ENCODE peak calls at places on chromosome 6, in four cellular contexts. N is RWPE1, M is NB4, E is ovary. Z is an unnamed sample.

GRCh38 chr6:110217255-110217654 is 37.0 kb downstream of the CDC40 start:
- DNase-seq in N (peak; percentile 1), M (no peak), E (no peak), Z (no peak)

GRCh38 chr6:5278571-5279120 is 17.3 kb downstream of the FARS2 start:
- DNase-seq in N (no peak), M (no peak), E (no peak), Z (no peak)

GRCh38 chr6:15110721-15111354 is 135.0 kb upstream of the JARID2 start:
- DNase-seq in N (no peak), M (no peak), E (no peak), Z (no peak)

GRCh38 chr6:125930810-125931418 is 25.7 kb upstream of the HINT3 start:
- DNase-seq in N (no peak), M (no peak), E (no peak), Z (no peak)

GRCh38 chr6:39698789-39699188 is 26.4 kb downstream of the KIF6 start:
- DNase-seq in N (no peak), M (no peak), E (no peak), Z (no peak)

GRCh38 chr6:155200012-155200411 is 63.8 kb upstream of the CLDN20 start:
- DNase-seq in N (no peak), M (no peak), E (no peak), Z (no peak)

GRCh38 chr6:56087421-56087820 is 160.0 kb downstream of the COL21A1 start:
- DNase-seq in N (no peak), M (no peak), E (no peak), Z (no peak)

GRCh38 chr6:85063611-85064010 is 299.2 kb upstream of the TBX18 start:
- DNase-seq in N (no peak), M (no peak), E (no peak), Z (no peak)

GRCh38 chr6:161407581-161407980 is 133.7 kb upstream of the AGPAT4 start:
- DNase-seq in N (no peak), M (no peak), E (no peak), Z (no peak)

GRCh38 chr6:27478141-27478705 is 5.3 kb upstream of the ZNF184 start:
- DNase-seq in N (no peak), M (peak; percentile 71), E (no peak), Z (no peak)

GRCh38 chr6:169824848-169825557 is 73.6 kb downstream of the ERMARD start:
- DNase-seq in N (no peak), M (no peak), E (no peak), Z (peak; percentile 71)

GRCh38 chr6:131532476-131533108 is 40.4 kb upstream of the ARG1 start:
- DNase-seq in N (no peak), M (no peak), E (no peak), Z (no peak)

GRCh38 chr6:22236626-22237414 is 60.0 kb downstream of the PRL start:
- DNase-seq in N (peak; percentile 80), M (no peak), E (no peak), Z (no peak)

GRCh38 chr6:26103141-26103769 is 16.0 kb downstream of the HFE start:
- DNase-seq in N (peak; percentile 38), M (no peak), E (no peak), Z (no peak)

GRCh38 chr6:87628424-87628823 is 38.5 kb downstream of the ORC3 start:
- DNase-seq in N (no peak), M (no peak), E (no peak), Z (no peak)

GRCh38 chr6:27414996-27415395 is 26.4 kb downstream of the ZNF391 start:
- DNase-seq in N (no peak), M (no peak), E (no peak), Z (no peak)

GRCh38 chr6:2865270-2866182 is 23.9 kb upstream of the SERPINB1 start:
- DNase-seq in N (no peak), M (no peak), E (no peak), Z (no peak)

GRCh38 chr6:44020148-44020547 is 107.1 kb downstream of the MRPL14 start:
- DNase-seq in N (no peak), M (no peak), E (peak; percentile 40), Z (no peak)

GRCh38 chr6:55082021-55082420 is 92.3 kb upstream of the HCRTR2 start:
- DNase-seq in N (no peak), M (no peak), E (no peak), Z (no peak)

GRCh38 chr6:86938814-86939213 is 1.5 kb downstream of the HTR1E start:
- DNase-seq in N (no peak), M (no peak), E (no peak), Z (no peak)

GRCh38 chr6:76852776-76853175 is 610.5 kb downstream of the HTR1B start:
- DNase-seq in N (peak; percentile 14), M (no peak), E (no peak), Z (no peak)

GRCh38 chr6:138719744-138720143 is 53.8 kb upstream of the CCDC28A start:
- DNase-seq in N (no peak), M (peak; percentile 28), E (no peak), Z (no peak)

GRCh38 chr6:907928-908327 is 215.0 kb upstream of the EXOC2 start:
- DNase-seq in N (no peak), M (no peak), E (no peak), Z (no peak)

GRCh38 chr6:127690092-127690491 is 113.1 kb downstream of the C6orf58 start:
- DNase-seq in N (peak; percentile 18), M (peak; percentile 14), E (no peak), Z (no peak)
- TF ChIP-seq CTCF in N (peak; percentile 68), M (peak; percentile 43), E (peak; percentile 32), Z (peak; percentile 60)

GRCh38 chr6:41097467-41098090 is 24.8 kb downstream of the NFYA start:
- DNase-seq in N (no peak), M (no peak), E (no peak), Z (no peak)
- TF ChIP-seq CTCF in N (no peak), M (no peak), E (no peak), Z (peak; percentile 29)

GRCh38 chr6:117280922-117281321 is 15.6 kb downstream of the VGLL2 start:
- DNase-seq in N (no peak), M (peak; percentile 18), E (no peak), Z (no peak)
- TF ChIP-seq CTCF in N (peak; percentile 17), M (no peak), E (no peak), Z (peak; percentile 14)

GRCh38 chr6:36427781-36428345 is 14.8 kb downstream of the PXT1 start:
- DNase-seq in N (no peak), M (peak; percentile 53), E (no peak), Z (no peak)

GRCh38 chr6:36430351-36430750 is 12.3 kb downstream of the PXT1 start:
- DNase-seq in N (no peak), M (no peak), E (no peak), Z (no peak)

GRCh38 chr6:36426622-36427021 is 16.0 kb downstream of the PXT1 start:
- DNase-seq in N (no peak), M (no peak), E (no peak), Z (no peak)

GRCh38 chr6:36431197-36431596 is 11.5 kb downstream of the PXT1 start:
- DNase-seq in N (no peak), M (no peak), E (no peak), Z (no peak)

GRCh38 chr6:36428911-36429310 is 13.7 kb downstream of the PXT1 start:
- DNase-seq in N (no peak), M (no peak), E (no peak), Z (no peak)
- TF ChIP-seq CTCF in N (no peak), M (peak; percentile 12), E (no peak), Z (no peak)

DNA sequence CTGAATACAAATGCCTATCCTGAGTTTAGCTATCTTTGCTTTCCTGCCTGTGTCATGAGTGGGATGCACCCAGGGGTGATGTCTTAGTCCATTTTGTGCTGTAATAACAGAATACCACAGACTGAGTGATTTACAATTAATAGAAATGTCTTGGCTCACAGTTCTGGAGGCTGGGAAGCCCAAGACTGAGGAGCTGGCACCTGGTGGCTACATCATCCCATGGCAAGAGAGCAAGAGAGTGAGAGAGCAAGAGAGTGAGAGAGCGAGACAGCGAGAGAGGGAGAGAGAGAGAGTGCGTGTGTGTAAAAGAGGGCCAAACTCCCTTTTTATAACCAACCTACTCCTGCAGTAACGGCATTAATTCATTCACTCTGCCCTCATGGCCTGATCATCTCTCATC is 76.8 kb downstream of the PRDM1 start:
- DNase-seq in N (no peak), M (peak; percentile 34), E (no peak), Z (no peak)
- TF ChIP-seq CTCF in N (no peak), M (no peak), E (no peak), Z (no peak)

GRCh38 chr6:135106611-135107010 is 52.0 kb upstream of the HBS1L start:
- DNase-seq in N (no peak), M (no peak), E (no peak), Z (no peak)

GRCh38 chr6:135105710-135106109 is 51.1 kb upstream of the HBS1L start:
- DNase-seq in N (no peak), M (no peak), E (no peak), Z (no peak)

GRCh38 chr6:135102191-135102590 is 47.6 kb upstream of the HBS1L start:
- DNase-seq in N (no peak), M (no peak), E (no peak), Z (no peak)

GRCh38 chr6:135105299-135105698 is 50.7 kb upstream of the HBS1L start:
- DNase-seq in N (no peak), M (no peak), E (no peak), Z (no peak)

DNA sequence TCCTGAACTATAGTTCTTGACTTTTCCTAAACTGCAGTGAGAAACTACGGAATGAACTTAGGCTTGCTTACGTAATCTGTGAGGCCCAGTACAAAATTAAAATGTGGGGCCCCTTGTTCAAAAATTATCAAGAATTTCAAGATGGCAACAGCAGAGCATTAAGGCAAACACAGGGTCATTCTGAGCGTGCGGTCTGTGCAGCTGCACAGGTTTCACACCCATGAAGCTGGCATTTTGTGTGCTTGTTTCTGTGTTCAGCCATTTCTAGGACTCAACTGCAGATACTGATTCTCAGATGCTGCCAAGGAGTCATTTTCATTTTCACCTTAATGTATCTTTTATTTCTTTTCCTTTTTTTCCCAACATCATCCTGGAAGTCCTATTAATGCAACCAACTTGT is 49.6 kb upstream of the HBS1L start:
- DNase-seq in N (no peak), M (no peak), E (no peak), Z (no peak)
- TF ChIP-seq CTCF in N (no peak), M (no peak), E (no peak), Z (no peak)

DNA sequence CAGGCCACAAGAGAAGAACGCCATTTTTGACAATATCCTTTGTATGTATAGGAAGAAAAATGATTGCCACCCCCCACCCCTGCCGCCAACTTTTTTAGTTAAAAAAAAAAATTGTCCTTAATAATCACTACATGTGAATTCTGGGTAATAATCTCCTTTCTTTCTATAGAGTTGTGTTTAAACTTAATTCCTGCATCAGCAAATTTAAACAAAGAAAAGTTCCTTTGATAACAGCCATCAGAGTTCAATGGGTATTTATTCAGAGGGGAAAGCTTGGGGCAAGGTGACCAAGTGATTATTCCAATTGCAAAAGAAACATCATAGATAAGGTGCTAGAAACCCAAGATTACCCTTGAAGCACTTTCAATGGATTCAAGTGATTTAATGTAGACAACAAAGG is 47.0 kb downstream of the GCLC start:
- DNase-seq in N (no peak), M (no peak), E (no peak), Z (no peak)
- TF ChIP-seq CTCF in N (no peak), M (no peak), E (no peak), Z (no peak)

GRCh38 chr6:167276772-167277533 is 14.2 kb upstream of the UNC93A start:
- DNase-seq in N (no peak), M (no peak), E (no peak), Z (peak; percentile 77)

GRCh38 chr6:167272618-167273379 is 18.3 kb upstream of the UNC93A start:
- DNase-seq in N (no peak), M (no peak), E (no peak), Z (no peak)

GRCh38 chr6:167274270-167274669 is 16.8 kb upstream of the UNC93A start:
- DNase-seq in N (no peak), M (no peak), E (no peak), Z (no peak)

GRCh38 chr6:167275001-167275400 is 16.1 kb upstream of the UNC93A start:
- DNase-seq in N (no peak), M (no peak), E (no peak), Z (no peak)

GRCh38 chr6:167275436-167275835 is 15.7 kb upstream of the UNC93A start:
- DNase-seq in N (peak; percentile 14), M (no peak), E (no peak), Z (no peak)
- TF ChIP-seq CTCF in N (no peak), M (no peak), E (no peak), Z (no peak)